ENCODE peak calls at places on chromosomes 4 and X, in eight cellular contexts. One of them, this sample, is unnamed.

GRCh38 chr4:11774346-11774745 is 345.7 kb upstream of the HS3ST1 start:
- DNase-seq in AG04450: no peak
- DNase-seq in fibroblast of lung: no peak
- DNase-seq in HAP-1: no peak
- DNase-seq in HFF-Myc: no peak
- DNase-seq in colonic mucosa: no peak
- DNase-seq in MG63: no peak
- DNase-seq in ACHN: no peak
- DNase-seq in this sample: no peak

GRCh38 chr4:170226288-170226687 is 136.5 kb upstream of the AADAT start:
- DNase-seq in AG04450: no peak
- DNase-seq in HAP-1: no peak
- DNase-seq in HFF-Myc: no peak
- DNase-seq in colonic mucosa: no peak
- DNase-seq in fibroblast of lung: no peak
- DNase-seq in MG63: no peak
- DNase-seq in ACHN: no peak
- DNase-seq in this sample: no peak

GRCh38 chr4:120886183-120886582 is 36.3 kb downstream of the PRDM5 start:
- DNase-seq in fibroblast of lung: no peak
- DNase-seq in MG63: no peak
- DNase-seq in ACHN: no peak
- DNase-seq in AG04450: no peak
- DNase-seq in colonic mucosa: no peak
- DNase-seq in HAP-1: no peak
- DNase-seq in HFF-Myc: no peak
- DNase-seq in this sample: no peak

GRCh38 chrX:13900351-13900750 is 83.5 kb upstream of the GPM6B start:
- DNase-seq in HFF-Myc: no peak
- DNase-seq in AG04450: no peak
- DNase-seq in colonic mucosa: no peak
- DNase-seq in HAP-1: no peak
- DNase-seq in ACHN: no peak
- DNase-seq in fibroblast of lung: no peak
- DNase-seq in MG63: no peak
- DNase-seq in this sample: no peak

GRCh38 chrX:73289039-73289438 is 74.4 kb upstream of the NAP1L2 start:
- DNase-seq in MG63: no peak
- DNase-seq in ACHN: no peak
- DNase-seq in fibroblast of lung: no peak
- DNase-seq in AG04450: no peak
- DNase-seq in colonic mucosa: no peak
- DNase-seq in HAP-1: peak
- DNase-seq in HFF-Myc: no peak
- DNase-seq in this sample: no peak

GRCh38 chr4:5134620-5135019 is 83.3 kb downstream of the STK32B start:
- DNase-seq in AG04450: no peak
- DNase-seq in fibroblast of lung: no peak
- DNase-seq in colonic mucosa: no peak
- DNase-seq in HFF-Myc: no peak
- DNase-seq in ACHN: no peak
- DNase-seq in MG63: no peak
- DNase-seq in HAP-1: no peak
- DNase-seq in this sample: no peak

GRCh38 chrX:15142084-15142715 is 127.7 kb downstream of the ASB9 start:
- DNase-seq in AG04450: no peak
- DNase-seq in fibroblast of lung: no peak
- DNase-seq in ACHN: no peak
- DNase-seq in MG63: no peak
- DNase-seq in HAP-1: no peak
- DNase-seq in HFF-Myc: no peak
- DNase-seq in colonic mucosa: no peak
- DNase-seq in this sample: no peak

GRCh38 chr4:120431180-120431579 is 364.5 kb upstream of the MAD2L1 start:
- DNase-seq in HFF-Myc: no peak
- DNase-seq in HAP-1: no peak
- DNase-seq in colonic mucosa: no peak
- DNase-seq in MG63: no peak
- DNase-seq in ACHN: no peak
- DNase-seq in fibroblast of lung: no peak
- DNase-seq in AG04450: no peak
- DNase-seq in this sample: no peak

GRCh38 chr4:120085705-120086104 is 19.1 kb upstream of the MAD2L1 start:
- DNase-seq in HFF-Myc: no peak
- DNase-seq in AG04450: peak
- DNase-seq in colonic mucosa: no peak
- DNase-seq in HAP-1: no peak
- DNase-seq in ACHN: no peak
- DNase-seq in fibroblast of lung: peak
- DNase-seq in MG63: no peak
- DNase-seq in this sample: no peak

This sample was measured in thoracic aorta.